ENCODE peak calls at places on chromosomes 2 and 18, in five cellular contexts. U is breast epithelium, H is transverse colon, E is hepatocyte, Z is kidney. O is an unnamed sample.

GRCh38 chr2:133568598-133568997 is 335 bp upstream of the NCKAP5 start:
- DNase-seq in Z (no peak), E (no peak), U (no peak), H (no peak), O (no peak)

GRCh38 chr2:190755796-190756415 is 107.0 kb downstream of the NAB1 start:
- DNase-seq in U (no peak), E (no peak), Z (no peak), H (no peak), O (no peak)

GRCh38 chr2:147320148-147320547 is 524.7 kb upstream of the ACVR2A start:
- DNase-seq in U (no peak), E (no peak), Z (no peak), H (no peak), O (no peak)

GRCh38 chr2:84247532-84247931 is 211.5 kb downstream of the SUCLG1 start:
- DNase-seq in Z (no peak), U (no peak), H (no peak), E (no peak), O (no peak)

GRCh38 chr2:43224571-43225092 is 1.8 kb downstream of the ZFP36L2 start:
- DNase-seq in E (peak; percentile 54), U (no peak), H (no peak), Z (peak; percentile 82), O (peak; percentile 77)

GRCh38 chr18:10252952-10253680 is 201.3 kb upstream of the APCDD1 start:
- DNase-seq in H (no peak), E (no peak), Z (no peak), U (no peak), O (no peak)

GRCh38 chr2:218026676-218027425 is 24.1 kb upstream of the TNS1 start:
- DNase-seq in Z (peak; percentile 53), U (peak; percentile 92), H (no peak), E (no peak), O (peak; percentile 74)

GRCh38 chr2:246489-247145 is 17.2 kb downstream of the SH3YL1 start:
- DNase-seq in H (no peak), E (peak; percentile 67), Z (no peak), U (no peak), O (no peak)

GRCh38 chr2:15809504-15809903 is 130.8 kb upstream of the MYCN start:
- DNase-seq in E (no peak), U (no peak), H (no peak), Z (no peak), O (no peak)

GRCh38 chr2:62343636-62344349 is 147.9 kb downstream of the B3GNT2 start:
- DNase-seq in H (no peak), Z (no peak), E (no peak), U (no peak), O (no peak)

GRCh38 chr2:241865957-241866858 is 3.3 kb upstream of the RTP5 start:
- DNase-seq in E (no peak), Z (peak; percentile 65), H (no peak), U (no peak), O (peak; percentile 19)

GRCh38 chr2:121185571-121186074 is 99.4 kb downstream of the TFCP2L1 start:
- DNase-seq in U (peak; percentile 68), Z (no peak), H (no peak), E (no peak), O (no peak)

GRCh38 chr2:237475704-237476107 is 11.3 kb upstream of the MLPH start:
- DNase-seq in H (no peak), U (no peak), Z (no peak), E (peak; percentile 49), O (no peak)

GRCh38 chr2:128642316-128642715 is 323.6 kb upstream of the HS6ST1 start:
- DNase-seq in Z (peak; percentile 22), E (no peak), H (no peak), U (peak; percentile 10), O (no peak)

GRCh38 chr2:209276000-209276399 is 147.8 kb upstream of the MAP2 start:
- DNase-seq in E (no peak), U (no peak), H (no peak), Z (no peak), O (no peak)

GRCh38 chr2:75415141-75415540 is 145.6 kb downstream of the EVA1A start:
- DNase-seq in H (no peak), E (no peak), U (no peak), Z (no peak), O (no peak)
- TF ChIP-seq CTCF in H (no peak), E (no peak), U (no peak), Z (no peak), O (no peak)

GRCh38 chr2:231462729-231463465 is 1.4 kb downstream of the NCL start:
- DNase-seq in H (no peak), E (no peak), Z (no peak), U (no peak), O (no peak)
- H3K36me3 ChIP-seq in H (no peaks in the 10 kb centered on the region), E (peaks cover 3% of the 10 kb centered on the region), Z (peaks cover 45% of the 10 kb centered on the region), U (peaks cover 9% of the 10 kb centered on the region), O (peaks cover 36% of the 10 kb centered on the region)

GRCh38 chr18:37476182-37476581 is 89.4 kb downstream of the CELF4 start:
- DNase-seq in Z (no peak), H (peak; percentile 18), E (peak; percentile 57), U (no peak), O (no peak)
- TF ChIP-seq CTCF in Z (peak; percentile 42), H (peak; percentile 34), E (peak; percentile 49), U (no peak), O (peak; percentile 29)

GRCh38 chr2:148947299-148947698 is 72.3 kb downstream of the KIF5C start:
- DNase-seq in H (no peak), Z (no peak), U (no peak), E (no peak), O (no peak)

GRCh38 chr2:148944536-148944935 is 69.5 kb downstream of the KIF5C start:
- DNase-seq in E (no peak), U (no peak), Z (no peak), H (no peak), O (no peak)

GRCh38 chr2:148954536-148954935 is 79.5 kb downstream of the KIF5C start:
- DNase-seq in E (no peak), Z (no peak), H (no peak), U (no peak), O (no peak)

GRCh38 chr2:148948865-148949264 is 73.8 kb downstream of the KIF5C start:
- DNase-seq in H (no peak), E (no peak), U (no peak), Z (no peak), O (no peak)
- H3K36me3 ChIP-seq in H (no peaks in the 10 kb centered on the region), E (no peaks in the 10 kb centered on the region), U (no peaks in the 10 kb centered on the region), Z (no peaks in the 10 kb centered on the region), O (no peaks in the 10 kb centered on the region)

GRCh38 chr2:208254871-208255556 is at the start of gene IDH1:
- DNase-seq in U (peak; percentile 97), Z (peak; percentile 98), E (peak; percentile 98), H (peak; percentile 99), O (peak; percentile 97)
- TF ChIP-seq CTCF in U (no peak), Z (peak; percentile 39), E (peak; percentile 66), H (no peak), O (peak; percentile 42)

GRCh38 chr2:86082768-86083167 is 22.9 kb downstream of the POLR1A start:
- DNase-seq in H (no peak), U (no peak), Z (no peak), E (no peak), O (no peak)

DNA sequence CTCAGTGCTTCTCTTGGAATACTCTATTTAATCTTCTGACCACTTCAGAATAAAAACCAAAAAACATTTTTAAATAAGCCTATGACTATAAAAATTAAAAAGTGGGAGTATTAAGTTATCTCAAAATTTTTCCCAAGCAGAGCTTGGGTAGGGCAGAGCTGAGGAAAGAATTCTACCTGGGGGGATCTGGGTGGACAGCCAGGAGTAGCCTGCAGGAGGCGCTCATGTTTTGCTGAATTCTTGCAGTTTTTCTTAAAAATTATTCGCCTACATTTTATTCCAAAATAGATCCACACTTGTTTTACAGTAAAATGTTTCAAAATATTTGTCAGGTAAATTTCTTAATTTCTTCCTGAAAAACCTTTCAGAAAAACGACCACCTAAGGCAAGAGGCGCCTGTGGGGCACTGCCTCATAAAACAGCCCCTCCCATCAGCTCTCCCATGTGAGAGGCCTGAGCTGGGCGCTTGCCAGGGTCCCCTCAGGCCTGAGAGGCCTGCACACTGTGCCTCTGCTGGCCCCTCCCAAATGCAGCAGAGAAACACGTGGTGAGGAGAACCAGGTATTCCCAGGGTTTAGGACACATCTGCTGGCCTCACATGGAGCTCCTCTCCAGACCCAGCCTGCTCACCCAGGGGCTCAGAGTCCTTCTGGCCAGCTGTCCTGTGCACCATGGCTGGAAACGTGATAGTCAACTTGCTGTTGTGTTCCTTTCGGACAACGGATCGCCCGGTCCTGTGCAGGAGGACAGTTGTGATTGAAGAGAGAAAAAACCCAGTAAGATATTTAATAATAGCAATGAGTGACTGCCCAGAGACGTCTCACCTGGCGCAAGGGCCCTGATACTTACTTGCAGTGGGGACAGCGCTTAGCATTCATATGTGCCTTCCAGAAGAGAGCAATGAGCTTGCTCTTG is 17.5 kb downstream of the POLR1A start:
- DNase-seq in E (no peak), Z (no peak), H (no peak), U (no peak), O (no peak)
- H3K36me3 ChIP-seq in E (no peaks in the 10 kb centered on the region), Z (peaks cover 15% of the 10 kb centered on the region), H (no peaks in the 10 kb centered on the region), U (no peaks in the 10 kb centered on the region), O (peaks cover 78% of the 10 kb centered on the region)